ENCODE peak calls at places on chromosomes 5 and 9, in five cellular contexts. A is right lobe of liver, J is tibial nerve, H is A549, V is adrenal gland. R is an unnamed sample.

GRCh38 chr9:3760031-3760430 is 234.2 kb upstream of the RFX3 start:
- DNase-seq in A (no peak), J (no peak), H (no peak), V (no peak), R (peak; percentile 10)

GRCh38 chr9:495739-496138 is 281.1 kb downstream of the DOCK8 start:
- DNase-seq in A (no peak), J (no peak), H (no peak), V (no peak), R (no peak)

GRCh38 chr5:134489227-134489944 is 36.1 kb upstream of the JADE2 start:
- DNase-seq in A (no peak), J (no peak), H (no peak), V (no peak), R (no peak)

GRCh38 chr5:143405063-143405746 is 1.7 kb upstream of the NR3C1 start:
- DNase-seq in A (peak; percentile 91), J (peak; percentile 76), H (peak; percentile 42), V (peak; percentile 87), R (peak; percentile 83)

GRCh38 chr9:110801426-110801825 is 132.8 kb downstream of the MUSK start:
- DNase-seq in A (no peak), J (no peak), H (no peak), V (no peak), R (no peak)

GRCh38 chr9:89145086-89145485 is 33.5 kb downstream of the SHC3 start:
- DNase-seq in A (no peak), J (no peak), H (no peak), V (no peak), R (no peak)

GRCh38 chr9:93093081-93093448 is 3.0 kb upstream of the CARD19 start:
- DNase-seq in A (peak; percentile 6), J (no peak), H (no peak), V (no peak), R (no peak)

GRCh38 chr9:76808636-76809035 is 44.4 kb downstream of the PCA3 start:
- DNase-seq in A (no peak), J (no peak), H (no peak), V (no peak), R (no peak)

GRCh38 chr5:137501846-137502406 is 2.8 kb upstream of the SPOCK1 start:
- DNase-seq in A (no peak), J (no peak), H (no peak), V (no peak), R (no peak)

GRCh38 chr5:168176251-168176650 is 115.2 kb upstream of the WWC1 start:
- DNase-seq in A (no peak), J (no peak), H (no peak), V (no peak), R (no peak)

GRCh38 chr5:141529002-141529401 is 40.1 kb downstream of the PCDHGC5 start:
- DNase-seq in A (no peak), J (peak; percentile 24), H (no peak), V (peak; percentile 80), R (peak; percentile 38)

GRCh38 chr9:36298566-36298965 is 40.3 kb upstream of the GNE start:
- DNase-seq in A (no peak), J (no peak), H (no peak), V (no peak), R (no peak)

DNA sequence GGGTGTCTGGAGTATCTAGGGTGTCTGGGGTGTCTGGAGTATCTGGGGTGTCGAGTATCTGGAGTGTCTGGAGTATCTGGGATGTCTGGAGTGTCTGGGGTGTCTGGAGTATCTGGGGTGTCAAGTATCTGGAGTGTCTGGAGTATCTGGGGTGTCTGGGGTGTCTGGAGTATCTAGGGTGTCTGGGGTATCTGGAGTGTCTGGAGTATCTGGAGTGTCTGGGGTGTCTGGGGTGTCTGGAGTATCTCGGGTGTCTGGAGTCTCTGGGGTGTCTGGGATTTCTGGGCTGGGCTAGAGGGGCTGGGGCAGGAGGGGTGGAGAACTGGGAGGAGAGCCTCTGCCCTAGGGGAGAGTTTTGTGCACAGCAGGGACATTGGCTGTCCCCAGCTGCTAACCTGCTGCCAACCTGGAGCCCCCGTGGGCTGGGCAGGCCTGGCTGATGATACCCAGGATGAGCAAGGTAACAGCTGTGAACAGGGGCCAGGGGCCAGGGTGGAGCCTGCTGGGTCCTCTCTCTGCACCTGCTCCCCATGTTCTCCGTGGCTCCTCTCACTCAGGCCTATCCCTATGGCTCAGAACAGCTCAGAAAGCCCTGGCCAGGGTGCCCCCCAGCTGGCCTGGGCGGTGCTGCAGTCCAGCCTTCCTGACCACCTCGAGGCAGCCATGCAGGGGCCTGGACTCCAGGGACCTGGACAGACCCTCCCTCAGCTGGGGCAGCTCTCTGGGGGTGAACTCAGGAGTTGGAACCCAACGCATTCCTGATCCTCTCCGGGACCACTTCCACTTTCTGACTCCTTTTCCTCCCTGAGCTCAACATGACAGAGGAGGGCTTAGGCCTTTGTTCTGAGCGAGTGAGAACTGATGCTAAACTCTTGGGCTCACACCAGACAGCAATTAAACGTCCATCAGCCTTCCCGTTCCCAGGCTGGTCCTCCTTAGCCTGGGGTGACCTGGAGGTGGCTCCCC is 29.9 kb downstream of the LHX3 start:
- DNase-seq in A (no peak), J (no peak), H (no peak), V (no peak), R (no peak)
- TF ChIP-seq CTCF in A (no peak), J (no peak), H (no peak), V (no peak), R (no peak)

DNA sequence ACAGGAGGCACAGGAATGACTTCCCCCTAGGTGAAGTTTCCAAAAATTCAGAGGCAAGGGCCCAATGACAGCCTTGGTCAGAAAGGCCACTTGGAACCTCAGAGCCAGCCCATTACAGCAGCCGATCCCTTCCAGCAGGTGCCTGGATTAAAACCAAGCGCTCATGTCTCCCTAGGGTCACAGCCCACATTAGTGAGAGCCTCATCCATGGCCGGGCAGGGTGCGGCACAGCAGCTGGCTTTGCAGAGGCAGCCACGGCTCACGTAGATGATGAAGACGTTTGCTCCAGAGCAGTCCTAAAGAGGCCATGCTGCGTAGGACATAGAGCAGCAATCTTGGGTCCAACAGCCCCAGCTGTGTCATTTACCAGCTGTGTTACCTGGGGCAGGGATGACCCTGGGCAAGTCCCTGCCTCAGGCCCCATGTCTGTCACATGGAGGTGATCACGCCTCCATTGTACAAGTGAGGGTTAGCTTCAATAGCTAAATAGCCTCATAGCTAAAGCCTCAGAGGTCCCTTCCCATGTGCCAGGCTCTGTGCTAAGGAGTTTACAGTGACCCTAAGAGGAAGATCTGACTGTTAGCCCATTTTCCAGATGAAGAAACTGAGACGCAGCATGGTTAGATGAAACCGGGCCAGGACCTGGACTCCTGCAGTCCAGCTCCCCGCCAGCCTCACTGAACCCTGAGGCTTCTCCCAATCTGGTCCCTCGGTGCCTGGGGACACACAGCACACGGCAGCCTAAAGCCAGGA is 39.2 kb downstream of the NEK6 start:
- DNase-seq in A (no peak), J (no peak), H (no peak), V (no peak), R (no peak)
- H3K27ac ChIP-seq in A (no peak overlapping the region), J (peak overlapping the region; percentile 66), H (peak overlapping the region; percentile 89), V (no peak overlapping the region), R (peak overlapping the region; percentile 69)

DNA sequence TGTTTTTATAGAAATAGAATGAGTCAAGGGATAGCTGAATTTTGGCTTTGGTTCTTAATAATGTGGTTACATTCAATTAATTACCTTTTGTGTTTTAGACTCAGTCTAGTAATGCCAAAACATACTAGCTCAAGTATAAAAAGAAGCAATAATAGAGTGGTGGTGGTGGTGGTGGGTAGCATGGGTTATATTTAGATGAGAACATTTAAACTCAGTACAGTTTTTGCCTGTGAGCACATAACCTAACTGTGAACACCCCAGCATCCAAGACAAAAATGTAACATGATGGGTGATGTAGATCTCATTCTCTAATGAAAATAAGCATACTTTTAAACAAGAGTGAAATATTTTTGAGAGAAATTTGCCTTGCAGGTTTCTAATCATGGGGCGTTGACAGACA is 14.2 kb downstream of the CPEB4 start:
- DNase-seq in A (no peak), J (no peak), H (no peak), V (no peak), R (no peak)
- TF ChIP-seq POLR2A in A (no peak), J (no peak), H (no peak), V (no peak), R (no peak)

DNA sequence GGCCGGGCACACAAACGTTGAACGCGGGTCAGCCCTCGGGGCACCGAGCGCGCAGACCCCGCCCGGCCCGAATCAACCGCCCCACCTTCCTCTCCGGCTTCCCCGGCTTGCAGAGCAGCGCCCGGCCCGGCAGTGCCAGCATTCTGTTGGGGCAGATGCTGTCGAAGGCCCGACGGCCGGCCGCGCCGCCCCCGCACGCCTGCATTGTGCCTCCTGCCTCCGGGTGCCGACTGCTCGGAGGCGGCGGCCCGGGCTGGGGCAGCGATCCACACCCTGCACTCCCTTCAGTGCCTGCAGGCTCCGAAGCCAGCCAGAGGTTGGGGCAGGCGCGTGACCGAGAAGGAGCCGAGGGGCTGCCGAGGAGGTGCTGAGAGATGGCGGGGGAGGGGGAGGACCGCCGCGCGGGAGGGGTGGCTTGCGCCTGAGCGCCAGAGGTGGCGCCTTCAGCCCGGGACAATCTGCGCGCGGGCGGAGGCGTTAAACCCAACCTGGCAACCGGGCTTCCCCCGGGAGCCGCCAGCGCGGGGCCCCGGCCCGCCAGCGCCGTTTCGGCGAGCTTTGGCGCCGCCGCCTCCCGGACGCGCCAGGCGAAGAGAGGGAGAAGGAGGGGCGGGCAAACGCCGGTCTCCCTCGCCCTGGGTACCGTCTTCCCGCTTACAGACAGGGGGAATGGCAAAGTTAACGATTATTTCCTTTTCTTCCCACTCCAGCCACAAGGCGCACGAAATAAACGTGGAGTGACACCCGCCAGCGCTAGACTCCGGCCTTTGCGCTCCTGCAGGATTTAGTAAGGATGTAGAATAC is at the start of gene MCIDAS:
- DNase-seq in A (no peak), J (no peak), H (peak; percentile 88), V (peak; percentile 31), R (peak; percentile 81)
- TF ChIP-seq CTCF in A (no peak), J (no peak), H (peak; percentile 44), V (no peak), R (peak; percentile 41)

GRCh38 chr9:84173961-84174360 is 166.6 kb downstream of the SLC28A3 start:
- DNase-seq in A (no peak), J (no peak), H (no peak), V (no peak), R (no peak)

GRCh38 chr9:84174486-84174885 is 166.1 kb downstream of the SLC28A3 start:
- DNase-seq in A (no peak), J (no peak), H (no peak), V (no peak), R (no peak)

GRCh38 chr9:84166828-84167400 is 173.6 kb downstream of the SLC28A3 start:
- DNase-seq in A (no peak), J (no peak), H (no peak), V (no peak), R (no peak)

GRCh38 chr9:84169240-84169639 is 171.3 kb downstream of the SLC28A3 start:
- DNase-seq in A (no peak), J (no peak), H (no peak), V (no peak), R (no peak)

GRCh38 chr9:84170521-84171141 is 169.9 kb downstream of the SLC28A3 start:
- DNase-seq in A (no peak), J (peak; percentile 48), H (peak; percentile 30), V (peak; percentile 36), R (peak; percentile 72)
- H3K27ac ChIP-seq in A (no peak overlapping the region), J (no peak overlapping the region), H (no peak overlapping the region), V (no peak overlapping the region), R (no peak overlapping the region)

GRCh38 chr5:35230043-35230611 is at the start of gene PRLR:
- DNase-seq in A (peak; percentile 65), J (peak; percentile 22), H (no peak), V (peak; percentile 74), R (peak; percentile 66)
- TF ChIP-seq POLR2A in A (peak; percentile 65), J (no peak), H (no peak), V (peak; percentile 71), R (peak; percentile 40)

GRCh38 chr9:116599342-116599884 is 87.7 kb upstream of the TRIM32 start:
- DNase-seq in A (no peak), J (no peak), H (peak; percentile 8), V (no peak), R (no peak)
- TF ChIP-seq CTCF in A (no peak), J (no peak), H (no peak), V (no peak), R (no peak)

GRCh38 chr9:136821333-136822031 is 13.7 kb downstream of the RABL6 start:
- DNase-seq in A (peak; percentile 49), J (no peak), H (no peak), V (peak; percentile 5), R (peak; percentile 9)
- H3K27ac ChIP-seq in A (no peak overlapping the region), J (peak overlapping the region; percentile 15), H (no peak overlapping the region), V (no peak overlapping the region), R (no peak overlapping the region)

R was measured in body of pancreas.